ENCODE peak calls at places on chromosome 20, in six cellular contexts. One of them, this sample, is unnamed.

GRCh38 chr20:46358336-46359058 is 47.9 kb downstream of the ELMO2 start:
- DNase-seq in M059J: no peak
- DNase-seq in NCI-H2029: no peak
- DNase-seq in mucosa of gallbladder: no peak
- DNase-seq in GM23338: no peak
- DNase-seq in AG08395: no peak
- DNase-seq in this sample: no peak

GRCh38 chr20:63425846-63426485 is 46.5 kb downstream of the KCNQ2 start:
- DNase-seq in M059J: no peak
- DNase-seq in NCI-H2029: no peak
- DNase-seq in mucosa of gallbladder: no peak
- DNase-seq in GM23338: no peak
- DNase-seq in AG08395: no peak
- DNase-seq in this sample: no peak

GRCh38 chr20:53679597-53680309 is 86.1 kb upstream of the ZNF217 start:
- DNase-seq in M059J: peak
- DNase-seq in NCI-H2029: no peak
- DNase-seq in mucosa of gallbladder: no peak
- DNase-seq in GM23338: peak
- DNase-seq in AG08395: no peak
- DNase-seq in this sample: no peak

GRCh38 chr20:3068075-3068474 is 3.3 kb upstream of the OXT start:
- DNase-seq in M059J: no peak
- DNase-seq in NCI-H2029: no peak
- DNase-seq in mucosa of gallbladder: no peak
- DNase-seq in GM23338: no peak
- DNase-seq in AG08395: no peak
- DNase-seq in this sample: no peak

GRCh38 chr20:35055445-35056276 is 36.9 kb downstream of the TRPC4AP start:
- DNase-seq in M059J: no peak
- DNase-seq in NCI-H2029: no peak
- DNase-seq in mucosa of gallbladder: no peak
- DNase-seq in GM23338: no peak
- DNase-seq in AG08395: peak
- DNase-seq in this sample: no peak

GRCh38 chr20:8094845-8095244 is 37.2 kb upstream of the PLCB1 start:
- DNase-seq in M059J: no peak
- DNase-seq in NCI-H2029: no peak
- DNase-seq in mucosa of gallbladder: no peak
- DNase-seq in GM23338: no peak
- DNase-seq in AG08395: peak
- DNase-seq in this sample: no peak

GRCh38 chr20:62404761-62405107 is 2.4 kb downstream of the CABLES2 start:
- DNase-seq in M059J: no peak
- DNase-seq in NCI-H2029: no peak
- DNase-seq in mucosa of gallbladder: no peak
- DNase-seq in GM23338: no peak
- DNase-seq in AG08395: no peak
- DNase-seq in this sample: no peak

GRCh38 chr20:62623488-62624324 is 18.6 kb upstream of the SLCO4A1 start:
- DNase-seq in M059J: peak
- DNase-seq in NCI-H2029: peak
- DNase-seq in mucosa of gallbladder: peak
- DNase-seq in GM23338: peak
- DNase-seq in AG08395: peak
- DNase-seq in this sample: peak

GRCh38 chr20:57785061-57785460 is 75.2 kb upstream of the PMEPA1 start:
- DNase-seq in M059J: no peak
- DNase-seq in NCI-H2029: no peak
- DNase-seq in mucosa of gallbladder: no peak
- DNase-seq in GM23338: no peak
- DNase-seq in AG08395: no peak
- DNase-seq in this sample: no peak

GRCh38 chr20:49320460-49320859 is 42.6 kb upstream of the ZNFX1 start:
- DNase-seq in M059J: peak
- DNase-seq in NCI-H2029: no peak
- DNase-seq in mucosa of gallbladder: no peak
- DNase-seq in GM23338: peak
- DNase-seq in AG08395: peak
- DNase-seq in this sample: peak

GRCh38 chr20:38111366-38112232 is 53.5 kb downstream of the TGM2 start:
- DNase-seq in M059J: no peak
- DNase-seq in NCI-H2029: no peak
- DNase-seq in mucosa of gallbladder: no peak
- DNase-seq in GM23338: no peak
- DNase-seq in AG08395: no peak
- DNase-seq in this sample: no peak

GRCh38 chr20:41371361-41371760 is 4.7 kb upstream of the EMILIN3 start:
- DNase-seq in M059J: no peak
- DNase-seq in NCI-H2029: no peak
- DNase-seq in mucosa of gallbladder: no peak
- DNase-seq in GM23338: peak
- DNase-seq in AG08395: no peak
- DNase-seq in this sample: no peak

GRCh38 chr20:43057317-43057716 is 132.4 kb downstream of the PTPRT start:
- DNase-seq in M059J: no peak
- DNase-seq in NCI-H2029: no peak
- DNase-seq in mucosa of gallbladder: no peak
- DNase-seq in GM23338: no peak
- DNase-seq in AG08395: no peak
- DNase-seq in this sample: no peak

GRCh38 chr20:9609892-9610502 is 95.6 kb downstream of the LAMP5 start:
- DNase-seq in M059J: peak
- DNase-seq in NCI-H2029: peak
- DNase-seq in mucosa of gallbladder: peak
- DNase-seq in GM23338: peak
- DNase-seq in AG08395: peak
- DNase-seq in this sample: peak

GRCh38 chr20:41733151-41733550 is 115.0 kb upstream of the CHD6 start:
- DNase-seq in M059J: no peak
- DNase-seq in NCI-H2029: no peak
- DNase-seq in mucosa of gallbladder: no peak
- DNase-seq in GM23338: no peak
- DNase-seq in AG08395: no peak
- DNase-seq in this sample: no peak

GRCh38 chr20:50584687-50585086 is 74.5 kb downstream of the PTPN1 start:
- DNase-seq in M059J: no peak
- DNase-seq in NCI-H2029: no peak
- DNase-seq in mucosa of gallbladder: no peak
- DNase-seq in GM23338: no peak
- DNase-seq in AG08395: peak
- DNase-seq in this sample: no peak

GRCh38 chr20:13211956-13212618 is 9.0 kb upstream of the ISM1 start:
- DNase-seq in M059J: no peak
- DNase-seq in NCI-H2029: no peak
- DNase-seq in mucosa of gallbladder: no peak
- DNase-seq in GM23338: no peak
- DNase-seq in AG08395: no peak
- DNase-seq in this sample: no peak

GRCh38 chr20:24914388-24915241 is 34.5 kb upstream of the CST7 start:
- DNase-seq in M059J: no peak
- DNase-seq in NCI-H2029: no peak
- DNase-seq in mucosa of gallbladder: no peak
- DNase-seq in GM23338: no peak
- DNase-seq in AG08395: no peak
- DNase-seq in this sample: no peak

GRCh38 chr20:25037288-25038102 is 20.4 kb downstream of the ACSS1 start:
- DNase-seq in M059J: no peak
- DNase-seq in NCI-H2029: no peak
- DNase-seq in mucosa of gallbladder: no peak
- DNase-seq in GM23338: no peak
- DNase-seq in AG08395: no peak
- DNase-seq in this sample: no peak

GRCh38 chr20:829531-829930 is 4.0 kb upstream of the FAM110A start:
- DNase-seq in M059J: peak
- DNase-seq in NCI-H2029: no peak
- DNase-seq in mucosa of gallbladder: no peak
- DNase-seq in GM23338: no peak
- DNase-seq in AG08395: no peak
- DNase-seq in this sample: no peak

GRCh38 chr20:57564180-57564802 is 3.4 kb downstream of the PCK1 start:
- DNase-seq in M059J: no peak
- DNase-seq in NCI-H2029: no peak
- DNase-seq in mucosa of gallbladder: no peak
- DNase-seq in GM23338: no peak
- DNase-seq in AG08395: no peak
- DNase-seq in this sample: no peak

GRCh38 chr20:48697845-48698491 is 129.8 kb downstream of the PREX1 start:
- DNase-seq in M059J: peak
- DNase-seq in NCI-H2029: peak
- DNase-seq in mucosa of gallbladder: peak
- DNase-seq in GM23338: no peak
- DNase-seq in AG08395: peak
- DNase-seq in this sample: peak

GRCh38 chr20:34938466-34939163 is 17.0 kb downstream of the GSS start:
- DNase-seq in M059J: no peak
- DNase-seq in NCI-H2029: peak
- DNase-seq in mucosa of gallbladder: peak
- DNase-seq in GM23338: no peak
- DNase-seq in AG08395: no peak
- DNase-seq in this sample: no peak

GRCh38 chr20:14445310-14445709 is 107.9 kb upstream of the FLRT3 start:
- DNase-seq in M059J: peak
- DNase-seq in NCI-H2029: no peak
- DNase-seq in mucosa of gallbladder: no peak
- DNase-seq in GM23338: no peak
- DNase-seq in AG08395: peak
- DNase-seq in this sample: peak

GRCh38 chr20:25236450-25237304 is 11.2 kb upstream of the PYGB start:
- DNase-seq in M059J: no peak
- DNase-seq in NCI-H2029: no peak
- DNase-seq in mucosa of gallbladder: no peak
- DNase-seq in GM23338: no peak
- DNase-seq in AG08395: no peak
- DNase-seq in this sample: no peak

GRCh38 chr20:50930139-50931047 is 844 bp downstream of the ADNP start:
- DNase-seq in M059J: peak
- DNase-seq in NCI-H2029: peak
- DNase-seq in mucosa of gallbladder: no peak
- DNase-seq in GM23338: no peak
- DNase-seq in AG08395: no peak
- DNase-seq in this sample: peak

GRCh38 chr20:25018425-25018824 is 25.9 kb upstream of the APMAP start:
- DNase-seq in M059J: no peak
- DNase-seq in NCI-H2029: no peak
- DNase-seq in mucosa of gallbladder: no peak
- DNase-seq in GM23338: no peak
- DNase-seq in AG08395: no peak
- DNase-seq in this sample: no peak

GRCh38 chr20:17690144-17690543 is 8.1 kb upstream of the RRBP1 start:
- DNase-seq in M059J: no peak
- DNase-seq in NCI-H2029: no peak
- DNase-seq in mucosa of gallbladder: no peak
- DNase-seq in GM23338: no peak
- DNase-seq in AG08395: no peak
- DNase-seq in this sample: no peak